ENCODE peak calls at places on chromosomes 1 and 21, in eight cellular contexts. One of them, this sample, is unnamed.

GRCh38 chr1:19436716-19437476 is 48.4 kb downstream of the CAPZB start:
- DNase-seq in NCI-H1694 treated with DMSO at 0.1 percent for 48 hours: no peak
- DNase-seq in NCI-H2081: no peak
- DNase-seq in CD4-positive, alpha-beta T cell: no peak
- DNase-seq in EL: peak; percentile 69
- DNase-seq in NAMALWA: no peak
- DNase-seq in fibroblast of the conjunctiva: no peak
- DNase-seq in CD8-positive, alpha-beta memory T cell: no peak
- DNase-seq in this sample: peak; percentile 86

GRCh38 chr1:44707959-44708831 is 22.8 kb downstream of the RNU5D-1 start:
- DNase-seq in CD8-positive, alpha-beta memory T cell: no peak
- DNase-seq in NAMALWA: peak; percentile 76
- DNase-seq in NCI-H2081: no peak
- DNase-seq in NCI-H1694 treated with DMSO at 0.1 percent for 48 hours: peak; percentile 13
- DNase-seq in fibroblast of the conjunctiva: no peak
- DNase-seq in CD4-positive, alpha-beta T cell: no peak
- DNase-seq in EL: peak; percentile 58
- DNase-seq in this sample: peak; percentile 80

GRCh38 chr21:41727784-41728763 is 38.8 kb downstream of the RIPK4 start:
- DNase-seq in CD8-positive, alpha-beta memory T cell: no peak
- DNase-seq in NAMALWA: no peak
- DNase-seq in NCI-H2081: no peak
- DNase-seq in EL: no peak
- DNase-seq in fibroblast of the conjunctiva: no peak
- DNase-seq in CD4-positive, alpha-beta T cell: no peak
- DNase-seq in NCI-H1694 treated with DMSO at 0.1 percent for 48 hours: no peak
- DNase-seq in this sample: no peak

GRCh38 chr1:101136739-101137138 is 100.1 kb upstream of the S1PR1 start:
- DNase-seq in fibroblast of the conjunctiva: no peak
- DNase-seq in NCI-H1694 treated with DMSO at 0.1 percent for 48 hours: no peak
- DNase-seq in CD4-positive, alpha-beta T cell: no peak
- DNase-seq in CD8-positive, alpha-beta memory T cell: no peak
- DNase-seq in NAMALWA: peak; percentile 42
- DNase-seq in NCI-H2081: no peak
- DNase-seq in EL: peak; percentile 34
- DNase-seq in this sample: peak; percentile 65

GRCh38 chr1:188166654-188167053 is 1337.9 kb downstream of the PLA2G4A start:
- DNase-seq in CD4-positive, alpha-beta T cell: no peak
- DNase-seq in NAMALWA: no peak
- DNase-seq in NCI-H1694 treated with DMSO at 0.1 percent for 48 hours: no peak
- DNase-seq in NCI-H2081: no peak
- DNase-seq in EL: no peak
- DNase-seq in CD8-positive, alpha-beta memory T cell: no peak
- DNase-seq in fibroblast of the conjunctiva: no peak
- DNase-seq in this sample: no peak

GRCh38 chr1:245888809-245889208 is 618.3 kb downstream of the SMYD3 start:
- DNase-seq in CD8-positive, alpha-beta memory T cell: no peak
- DNase-seq in EL: peak; percentile 52
- DNase-seq in NAMALWA: peak; percentile 60
- DNase-seq in NCI-H1694 treated with DMSO at 0.1 percent for 48 hours: peak; percentile 26
- DNase-seq in NCI-H2081: no peak
- DNase-seq in CD4-positive, alpha-beta T cell: no peak
- DNase-seq in fibroblast of the conjunctiva: no peak
- DNase-seq in this sample: peak; percentile 76

GRCh38 chr1:22582670-22583635 is 19.7 kb downstream of the EPHA8 start:
- DNase-seq in NAMALWA: no peak
- DNase-seq in EL: no peak
- DNase-seq in CD4-positive, alpha-beta T cell: no peak
- DNase-seq in fibroblast of the conjunctiva: no peak
- DNase-seq in NCI-H2081: peak; percentile 69
- DNase-seq in NCI-H1694 treated with DMSO at 0.1 percent for 48 hours: no peak
- DNase-seq in CD8-positive, alpha-beta memory T cell: no peak
- DNase-seq in this sample: no peak

GRCh38 chr1:177281901-177282300 is 111.1 kb downstream of the BRINP2 start:
- DNase-seq in NAMALWA: no peak
- DNase-seq in CD4-positive, alpha-beta T cell: no peak
- DNase-seq in NCI-H1694 treated with DMSO at 0.1 percent for 48 hours: no peak
- DNase-seq in fibroblast of the conjunctiva: no peak
- DNase-seq in NCI-H2081: no peak
- DNase-seq in EL: no peak
- DNase-seq in CD8-positive, alpha-beta memory T cell: no peak
- DNase-seq in this sample: no peak

GRCh38 chr1:48878191-48878940 is 101.7 kb upstream of the BEND5 start:
- DNase-seq in CD4-positive, alpha-beta T cell: no peak
- DNase-seq in NCI-H2081: no peak
- DNase-seq in fibroblast of the conjunctiva: peak; percentile 78
- DNase-seq in NCI-H1694 treated with DMSO at 0.1 percent for 48 hours: no peak
- DNase-seq in NAMALWA: no peak
- DNase-seq in CD8-positive, alpha-beta memory T cell: no peak
- DNase-seq in EL: peak; percentile 72
- DNase-seq in this sample: peak; percentile 31

GRCh38 chr1:218330043-218330623 is 15.0 kb upstream of the TGFB2 start:
- DNase-seq in NCI-H2081: peak; percentile 34
- DNase-seq in CD8-positive, alpha-beta memory T cell: no peak
- DNase-seq in CD4-positive, alpha-beta T cell: no peak
- DNase-seq in EL: peak; percentile 57
- DNase-seq in NAMALWA: peak; percentile 67
- DNase-seq in NCI-H1694 treated with DMSO at 0.1 percent for 48 hours: peak; percentile 67
- DNase-seq in fibroblast of the conjunctiva: peak; percentile 32
- DNase-seq in this sample: peak; percentile 65

GRCh38 chr1:183804916-183805734 is at the start of gene RGL1:
- DNase-seq in NCI-H1694 treated with DMSO at 0.1 percent for 48 hours: peak; percentile 50
- DNase-seq in EL: peak; percentile 71
- DNase-seq in NCI-H2081: peak; percentile 57
- DNase-seq in fibroblast of the conjunctiva: no peak
- DNase-seq in NAMALWA: no peak
- DNase-seq in CD4-positive, alpha-beta T cell: no peak
- DNase-seq in CD8-positive, alpha-beta memory T cell: no peak
- DNase-seq in this sample: no peak